ENCODE peak calls at places on chromosomes 7 and 10, in four cellular contexts. M is T-cell; V is CD8-positive, alpha-beta T cell; K is tibial artery. G is an unnamed sample.

GRCh38 chr10:132667613-132668394 is 118.1 kb downstream of the NKX6-2 start:
- DNase-seq in M (no peak), V (no peak), K (no peak), G (no peak)

GRCh38 chr7:142950235-142950634 is 11.0 kb downstream of the LLCFC1 start:
- DNase-seq in V (no peak), K (no peak), M (no peak), G (no peak)

GRCh38 chr7:100396421-100396982 is 23.2 kb downstream of the PILRA start:
- DNase-seq in M (no peak), K (no peak), V (no peak), G (no peak)

GRCh38 chr10:95333997-95334792 is 43.4 kb upstream of the PDLIM1 start:
- DNase-seq in K (peak; percentile 88), M (no peak), V (no peak), G (peak; percentile 79)

GRCh38 chr7:143410523-143411004 is 1.9 kb upstream of the EPHA1 start:
- DNase-seq in V (no peak), K (no peak), M (no peak), G (no peak)

GRCh38 chr10:116201011-116201410 is 72.0 kb downstream of the GFRA1 start:
- DNase-seq in K (no peak), V (no peak), M (no peak), G (no peak)

GRCh38 chr7:47743898-47744612 is 162.1 kb upstream of the TNS3 start:
- DNase-seq in V (no peak), M (no peak), K (no peak), G (no peak)

GRCh38 chr7:139086454-139086853 is 23.1 kb downstream of the ZC3HAV1 start:
- DNase-seq in V (no peak), M (no peak), K (no peak), G (no peak)

GRCh38 chr7:146557971-146558469 is 441.4 kb downstream of the CNTNAP2 start:
- DNase-seq in M (no peak), K (no peak), V (no peak), G (no peak)

GRCh38 chr7:4286281-4286680 is 395.8 kb upstream of the FOXK1 start:
- DNase-seq in K (no peak), M (no peak), V (no peak), G (no peak)

GRCh38 chr7:88167223-88167622 is 52.6 kb downstream of the SRI start:
- DNase-seq in K (no peak), V (no peak), M (no peak), G (no peak)

GRCh38 chr7:16079723-16080122 is 341.6 kb downstream of the CRPPA start:
- DNase-seq in K (no peak), M (no peak), V (no peak), G (no peak)

GRCh38 chr10:49534670-49535381 is 4.1 kb downstream of the ERCC6 start:
- DNase-seq in M (no peak), K (no peak), V (no peak), G (no peak)

GRCh38 chr10:126088144-126088543 is 191.8 kb downstream of the FANK1 start:
- DNase-seq in V (no peak), M (no peak), K (no peak), G (no peak)

GRCh38 chr7:114650491-114650890 is 235.9 kb downstream of the FOXP2 start:
- DNase-seq in V (no peak), K (no peak), M (no peak), G (no peak)

GRCh38 chr7:139713835-139714162 is 64.0 kb downstream of the HIPK2 start:
- DNase-seq in V (no peak), K (peak; percentile 61), M (no peak), G (no peak)

GRCh38 chr10:71621783-71622526 is 97.6 kb downstream of the C10orf105 start:
- DNase-seq in V (no peak), K (peak; percentile 79), M (no peak), G (no peak)

GRCh38 chr7:151086802-151087246 is 549 bp downstream of the AGAP3 start:
- DNase-seq in V (no peak), K (peak; percentile 75), M (no peak), G (no peak)

GRCh38 chr10:48725708-48726107 is 41.0 kb downstream of the WDFY4 start:
- DNase-seq in M (no peak), K (no peak), V (no peak), G (no peak)

GRCh38 chr7:14095233-14095950 is 105.9 kb upstream of the ETV1 start:
- DNase-seq in M (no peak), K (no peak), V (no peak), G (no peak)

GRCh38 chr7:96328016-96328415 is 6.1 kb upstream of the SLC25A13 start:
- DNase-seq in K (no peak), M (no peak), V (no peak), G (no peak)

GRCh38 chr10:22554481-22555182 is 159.7 kb downstream of the PIP4K2A start:
- DNase-seq in K (peak; percentile 85), V (no peak), M (no peak), G (peak; percentile 63)

GRCh38 chr10:1968257-1969025 is 231.1 kb upstream of the ADARB2 start:
- DNase-seq in M (no peak), V (no peak), K (no peak), G (no peak)

GRCh38 chr10:3756360-3756740 is 28.7 kb downstream of the KLF6 start:
- DNase-seq in K (no peak), M (no peak), V (no peak), G (no peak)

GRCh38 chr7:68409851-68410250 is 1188.4 kb upstream of the AUTS2 start:
- DNase-seq in K (no peak), V (no peak), M (no peak), G (no peak)

GRCh38 chr10:122362621-122363020 is 11.9 kb upstream of the PLEKHA1 start:
- DNase-seq in M (no peak), V (no peak), K (no peak), G (peak; percentile 23)

GRCh38 chr7:158442260-158442659 is 145.4 kb downstream of the PTPRN2 start:
- DNase-seq in K (no peak), V (no peak), M (no peak), G (no peak)